ENCODE peak calls at places on chromosomes 12 and 14, in eight cellular contexts. I, O, A, C, B, M, K and Z are unnamed samples.

GRCh38 chr14:68608235-68608962 is 184.5 kb downstream of the ZFP36L1 start:
- DNase-seq in I (no peak), O (no peak), A (no peak), C (peak), B (no peak), M (no peak), K (no peak), Z (no peak)

GRCh38 chr12:45732250-45732649 is 2.7 kb downstream of the ARID2 start:
- DNase-seq in I (peak), O (no peak), A (no peak), C (no peak), B (peak), M (no peak), K (peak), Z (no peak)

GRCh38 chr12:131121705-131122405 is 168.1 kb downstream of the ADGRD1 start:
- DNase-seq in I (no peak), O (no peak), A (no peak), C (no peak), B (no peak), M (no peak), K (no peak), Z (no peak)

GRCh38 chr12:105409881-105410471 is 79.5 kb downstream of the C12orf75 start:
- DNase-seq in I (peak), O (no peak), A (no peak), C (no peak), B (peak), M (peak), K (peak), Z (peak)

GRCh38 chr12:30197392-30198047 is 413.8 kb upstream of the TMTC1 start:
- DNase-seq in I (peak), O (no peak), A (peak), C (no peak), B (peak), M (peak), K (peak), Z (no peak)

GRCh38 chr12:26789731-26790644 is 43.0 kb downstream of the ITPR2 start:
- DNase-seq in I (no peak), O (no peak), A (no peak), C (no peak), B (peak), M (no peak), K (peak), Z (peak)

GRCh38 chr14:52060080-52060479 is 8.8 kb downstream of the NID2 start:
- DNase-seq in I (no peak), O (no peak), A (no peak), C (no peak), B (peak), M (no peak), K (peak), Z (no peak)

GRCh38 chr12:130438243-130438620 is 100.5 kb downstream of the PIWIL1 start:
- DNase-seq in I (no peak), O (no peak), A (no peak), C (no peak), B (no peak), M (no peak), K (no peak), Z (no peak)

GRCh38 chr14:94043756-94044475 is 17.8 kb downstream of the OTUB2 start:
- DNase-seq in I (no peak), O (no peak), A (no peak), C (no peak), B (no peak), M (no peak), K (no peak), Z (no peak)

GRCh38 chr14:82438416-82438815 is 904.8 kb upstream of the SEL1L start:
- DNase-seq in I (no peak), O (no peak), A (no peak), C (no peak), B (no peak), M (no peak), K (no peak), Z (no peak)

GRCh38 chr12:90695415-90695814 is 259.6 kb downstream of the CCER1 start:
- DNase-seq in I (no peak), O (no peak), A (no peak), C (no peak), B (peak), M (no peak), K (peak), Z (no peak)

GRCh38 chr12:8687846-8688601 is 9.8 kb upstream of the RIMKLB start:
- DNase-seq in I (peak), O (no peak), A (peak), C (peak), B (peak), M (no peak), K (peak), Z (peak)

GRCh38 chr14:48792376-48793024 is 793.7 kb downstream of the RPS29 start:
- DNase-seq in I (no peak), O (no peak), A (peak), C (no peak), B (no peak), M (no peak), K (no peak), Z (no peak)

GRCh38 chr12:120709976-120710804 is at the start of gene UNC119B:
- DNase-seq in I (peak), O (peak), A (no peak), C (peak), B (no peak), M (no peak), K (peak), Z (peak)